ENCODE peak calls at places on chromosomes 2 and 18, in four cellular contexts. Y, A, U and O are unnamed samples.
A peak's percentile ranks its signal among the peaks of the same experiment; 100 is the strongest.

GRCh38 chr2:119350311-119350998 is 16.2 kb downstream of the C2orf76 start:
- DNase-seq in Y (no peak), A (no peak), U (no peak), O (no peak)

GRCh38 chr2:28664120-28664842 is 87.3 kb upstream of the PPP1CB start:
- DNase-seq in Y (peak; percentile 82), A (peak; percentile 72), U (no peak), O (no peak)

GRCh38 chr2:174343638-174344455 is 9.1 kb downstream of the SP9 start:
- DNase-seq in Y (no peak), A (peak; percentile 41), U (no peak), O (no peak)

GRCh38 chr2:235389626-235390025 is 104.2 kb upstream of the AGAP1 start:
- DNase-seq in Y (no peak), A (no peak), U (no peak), O (no peak)

GRCh38 chr18:12597775-12598174 is 60.1 kb downstream of the SPIRE1 start:
- DNase-seq in Y (peak; percentile 79), A (peak; percentile 52), U (no peak), O (no peak)

GRCh38 chr18:10526211-10526949 is 553 bp downstream of the NAPG start:
- DNase-seq in Y (peak; percentile 47), A (peak; percentile 89), U (peak; percentile 14), O (peak; percentile 88)

GRCh38 chr2:42721898-42722297 is 42.0 kb downstream of the OXER1 start:
- DNase-seq in Y (no peak), A (no peak), U (no peak), O (no peak)

GRCh38 chr2:48169066-48169724 is 262.9 kb upstream of the FBXO11 start:
- DNase-seq in Y (no peak), A (no peak), U (no peak), O (no peak)

GRCh38 chr2:15337996-15338666 is 223.0 kb downstream of the NBAS start:
- DNase-seq in Y (peak; percentile 45), A (no peak), U (no peak), O (no peak)

GRCh38 chr2:121605820-121606733 is 43.2 kb downstream of the CLASP1 start:
- DNase-seq in Y (no peak), A (no peak), U (no peak), O (no peak)

GRCh38 chr2:17195016-17195415 is 323.2 kb downstream of the RAD51AP2 start:
- DNase-seq in Y (no peak), A (no peak), U (no peak), O (no peak)

GRCh38 chr2:130834923-130835765 is 1.6 kb upstream of the ARHGEF4 start:
- DNase-seq in Y (no peak), A (no peak), U (no peak), O (no peak)

GRCh38 chr2:117850015-117850414 is 35.5 kb downstream of the DDX18 start:
- DNase-seq in Y (no peak), A (no peak), U (no peak), O (no peak)

GRCh38 chr2:65316072-65316471 is 88.4 kb downstream of the ACTR2 start:
- DNase-seq in Y (no peak), A (peak; percentile 84), U (no peak), O (no peak)

GRCh38 chr2:99900589-99900988 is 241.8 kb downstream of the AFF3 start:
- DNase-seq in Y (no peak), A (no peak), U (no peak), O (no peak)

GRCh38 chr18:47118986-47119385 is 31.3 kb downstream of the HDHD2 start:
- DNase-seq in Y (no peak), A (no peak), U (no peak), O (no peak)

GRCh38 chr2:64329848-64330247 is 124.1 kb upstream of the LGALSL start:
- DNase-seq in Y (peak; percentile 57), A (no peak), U (no peak), O (no peak)

GRCh38 chr2:44799754-44800153 is 141.7 kb upstream of the SIX3 start:
- DNase-seq in Y (no peak), A (no peak), U (no peak), O (no peak)

GRCh38 chr2:183872131-183872530 is 726.2 kb upstream of the ZNF804A start:
- DNase-seq in Y (no peak), A (no peak), U (no peak), O (no peak)

GRCh38 chr18:79393626-79394401 is 1.9 kb upstream of the NFATC1 start:
- DNase-seq in Y (peak; percentile 94), A (peak; percentile 98), U (peak; percentile 90), O (peak; percentile 68)

GRCh38 chr18:48172226-48173006 is 236.8 kb downstream of the ZBTB7C start:
- DNase-seq in Y (no peak), A (no peak), U (no peak), O (no peak)

GRCh38 chr2:195560209-195560907 is 96.7 kb upstream of the SLC39A10 start:
- DNase-seq in Y (no peak), A (no peak), U (no peak), O (peak; percentile 57)

GRCh38 chr18:3653859-3654441 is 204.0 kb downstream of the TGIF1 start:
- DNase-seq in Y (no peak), A (no peak), U (no peak), O (no peak)

GRCh38 chr18:3655254-3655554 is 205.2 kb downstream of the TGIF1 start:
- DNase-seq in Y (no peak), A (no peak), U (no peak), O (no peak)

GRCh38 chr18:3654442-3655253 is 204.7 kb downstream of the TGIF1 start:
- DNase-seq in Y (no peak), A (no peak), U (no peak), O (no peak)

GRCh38 chr18:3652380-3653262 is 202.6 kb downstream of the TGIF1 start:
- DNase-seq in Y (peak; percentile 97), A (no peak), U (no peak), O (no peak)

GRCh38 chr18:3653263-3653858 is 203.4 kb downstream of the TGIF1 start:
- DNase-seq in Y (no peak), A (no peak), U (no peak), O (no peak)
- H3K4me3 ChIP-seq in Y (peak overlapping the region; percentile 42), A (no peak overlapping the region), U (no peak overlapping the region), O (no peak overlapping the region)

GRCh38 chr2:226772389-226773179 is 27.0 kb downstream of the IRS1 start:
- DNase-seq in Y (peak; percentile 13), A (no peak), U (no peak), O (peak; percentile 79)
- H3K4me1 ChIP-seq in Y (no peaks in the 10 kb centered on the region), A (peaks cover 9% of the 10 kb centered on the region), U (peaks cover 28% of the 10 kb centered on the region), O (peaks cover 17% of the 10 kb centered on the region)

GRCh38 chr18:74942319-74942910 is 266.5 kb downstream of the PTGR3 start:
- DNase-seq in Y (peak; percentile 10), A (no peak), U (no peak), O (no peak)
- H3K4me3 ChIP-seq in Y (no peak overlapping the region), A (no peak overlapping the region), U (no peak overlapping the region), O (no peak overlapping the region)

DNA sequence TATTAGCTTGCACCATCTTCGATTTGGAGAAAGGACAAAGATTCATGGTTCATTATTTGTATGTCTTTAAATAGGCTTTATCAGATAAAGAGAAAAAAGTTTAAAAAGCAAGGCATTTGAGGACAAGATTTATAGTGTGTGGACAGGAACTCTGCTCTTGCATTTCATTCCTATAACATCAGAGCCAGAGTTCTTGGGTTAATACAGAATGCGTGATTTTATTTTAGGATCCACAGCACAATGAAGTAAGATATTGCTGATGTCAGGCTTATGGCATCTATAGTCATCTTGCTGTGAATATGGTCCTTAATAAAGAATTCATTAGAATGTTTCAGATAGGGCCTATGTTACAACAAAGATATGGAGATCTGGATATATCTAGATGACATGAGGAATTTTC is 19.7 kb downstream of the RASGRP3 start:
- DNase-seq in Y (peak; percentile 56), A (no peak), U (no peak), O (no peak)
- H3K4me1 ChIP-seq in Y (peaks cover 29% of the 10 kb centered on the region), A (peaks cover 5% of the 10 kb centered on the region), U (peaks cover 3% of the 10 kb centered on the region), O (peaks cover 16% of the 10 kb centered on the region)